ENCODE peak calls at places on chromosome 19, in nine cellular contexts. U is cardiac fibroblast, W is RWPE1, X is fibroblast of lung, P is neural progenitor cell, L is NB4, F is OCI-LY7, H is tibial artery, G is lung. Q is an unnamed sample.

GRCh38 chr19:49473868-49474544 is at the start of gene FLT3LG:
- DNase-seq in U (peak; percentile 77), X (peak; percentile 78), H (peak; percentile 74), L (peak; percentile 86), W (peak; percentile 81), P (peak; percentile 69), F (peak; percentile 87), G (peak; percentile 77), Q (peak; percentile 77)

GRCh38 chr19:15926484-15926883 is 7.8 kb downstream of the CYP4F11 start:
- DNase-seq in U (no peak), L (no peak), F (no peak), P (no peak), X (no peak), W (no peak), G (no peak), H (no peak), Q (no peak)

GRCh38 chr19:19113040-19113541 is 25.2 kb downstream of the TMEM161A start:
- DNase-seq in G (no peak), P (peak; percentile 64), H (no peak), X (peak; percentile 43), F (peak; percentile 21), W (no peak), L (peak; percentile 80), U (peak; percentile 50), Q (peak; percentile 30)

GRCh38 chr19:4375164-4375619 is 25.2 kb downstream of the SH3GL1 start:
- DNase-seq in W (peak; percentile 72), U (no peak), F (no peak), L (no peak), P (no peak), G (peak; percentile 71), H (no peak), X (no peak), Q (no peak)

GRCh38 chr19:42081584-42082258 is 5.8 kb downstream of the ZNF574 start:
- DNase-seq in H (no peak), X (peak; percentile 52), G (no peak), W (peak; percentile 27), P (no peak), U (peak; percentile 64), L (peak; percentile 45), F (peak; percentile 68), Q (peak; percentile 56)

GRCh38 chr19:10422846-10423245 is 2.5 kb downstream of the PDE4A start:
- DNase-seq in U (no peak), F (no peak), H (no peak), L (peak; percentile 40), G (no peak), X (no peak), P (no peak), W (no peak), Q (no peak)

GRCh38 chr19:16654621-16655020 is 5.3 kb downstream of the SMIM7 start:
- DNase-seq in G (no peak), U (peak; percentile 53), F (no peak), L (no peak), H (no peak), W (no peak), P (no peak), X (no peak), Q (no peak)

GRCh38 chr19:407501-408440 is 1.2 kb downstream of the C2CD4C start:
- DNase-seq in G (no peak), L (no peak), U (no peak), P (no peak), X (no peak), F (no peak), H (no peak), W (no peak), Q (no peak)

GRCh38 chr19:44608391-44608821 is 5.0 kb upstream of the IGSF23 start:
- DNase-seq in X (peak; percentile 50), H (no peak), P (no peak), U (peak; percentile 60), W (no peak), L (no peak), G (no peak), F (no peak), Q (peak; percentile 18)

GRCh38 chr19:48989701-48990291 is 3.3 kb downstream of the GYS1 start:
- DNase-seq in L (no peak), U (no peak), P (no peak), F (no peak), X (no peak), H (no peak), W (no peak), G (no peak), Q (no peak)

GRCh38 chr19:12939908-12940533 is 1.6 kb downstream of the CALR start:
- DNase-seq in X (no peak), H (no peak), P (no peak), L (peak; percentile 45), G (no peak), F (no peak), U (no peak), W (no peak), Q (no peak)

GRCh38 chr19:12939292-12939606 is 840 bp downstream of the CALR start:
- DNase-seq in P (peak; percentile 31), H (no peak), L (peak; percentile 63), F (peak; percentile 66), U (peak; percentile 54), W (no peak), G (no peak), X (peak; percentile 42), Q (peak; percentile 56)

GRCh38 chr19:12938054-12938535 is 314 bp upstream of the CALR start:
- DNase-seq in W (peak; percentile 100), U (peak; percentile 100), L (peak; percentile 99), H (peak; percentile 100), G (peak; percentile 100), X (peak; percentile 99), F (peak; percentile 100), P (peak; percentile 99), Q (peak; percentile 100)

GRCh38 chr19:12937243-12938053 is 961 bp upstream of the CALR start:
- DNase-seq in G (no peak), U (no peak), P (peak; percentile 69), F (peak; percentile 67), W (no peak), L (peak; percentile 99), H (peak; percentile 57), X (no peak), Q (no peak)

DNA sequence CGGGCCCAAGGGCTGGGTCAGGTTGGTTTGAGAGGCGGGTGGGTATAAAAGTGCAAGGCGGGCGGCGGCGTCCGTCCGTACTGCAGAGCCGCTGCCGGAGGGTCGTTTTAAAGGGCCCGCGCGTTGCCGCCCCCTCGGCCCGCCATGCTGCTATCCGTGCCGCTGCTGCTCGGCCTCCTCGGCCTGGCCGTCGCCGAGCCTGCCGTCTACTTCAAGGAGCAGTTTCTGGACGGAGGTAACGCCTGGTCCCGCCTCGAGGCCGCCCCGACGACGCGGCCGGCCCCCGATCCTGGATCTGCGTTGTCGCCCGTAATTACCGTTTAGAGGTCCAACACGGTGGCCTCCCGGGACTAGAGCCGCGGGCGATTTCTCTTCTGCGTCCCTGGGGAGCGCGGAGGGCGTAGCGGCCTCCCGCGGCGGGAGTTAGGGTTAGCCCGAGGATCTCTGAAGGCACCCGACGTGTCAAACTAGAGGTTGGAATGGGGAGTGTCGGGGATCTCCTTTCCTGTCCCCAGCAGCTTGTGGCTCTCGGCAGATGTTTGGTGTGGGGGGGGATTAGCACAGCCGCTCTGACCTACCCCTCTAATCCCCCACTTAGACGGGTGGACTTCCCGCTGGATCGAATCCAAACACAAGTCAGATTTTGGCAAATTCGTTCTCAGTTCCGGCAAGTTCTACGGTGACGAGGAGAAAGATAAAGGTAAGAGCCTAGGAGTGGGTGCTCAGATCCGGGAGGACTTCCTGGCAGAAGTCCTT is at the start of gene CALR:
- DNase-seq in G (no peak), P (peak; percentile 64), U (peak; percentile 47), L (peak; percentile 67), H (no peak), W (no peak), X (peak; percentile 43), F (peak; percentile 62), Q (peak; percentile 37)
- TF ChIP-seq CTCF in G (no peak), P (peak; percentile 19), U (peak; percentile 11), L (no peak), H (peak; percentile 49), W (no peak), X (no peak), F (peak; percentile 25), Q (peak; percentile 34)

GRCh38 chr19:35143231-35143715 is at the start of gene FXYD7:
- DNase-seq in U (no peak), X (no peak), L (no peak), P (peak; percentile 69), F (no peak), G (no peak), H (no peak), W (no peak), Q (no peak)
- TF ChIP-seq CTCF in U (no peak), X (no peak), L (no peak), P (no peak), F (no peak), G (no peak), H (no peak), W (peak; percentile 16), Q (no peak)

DNA sequence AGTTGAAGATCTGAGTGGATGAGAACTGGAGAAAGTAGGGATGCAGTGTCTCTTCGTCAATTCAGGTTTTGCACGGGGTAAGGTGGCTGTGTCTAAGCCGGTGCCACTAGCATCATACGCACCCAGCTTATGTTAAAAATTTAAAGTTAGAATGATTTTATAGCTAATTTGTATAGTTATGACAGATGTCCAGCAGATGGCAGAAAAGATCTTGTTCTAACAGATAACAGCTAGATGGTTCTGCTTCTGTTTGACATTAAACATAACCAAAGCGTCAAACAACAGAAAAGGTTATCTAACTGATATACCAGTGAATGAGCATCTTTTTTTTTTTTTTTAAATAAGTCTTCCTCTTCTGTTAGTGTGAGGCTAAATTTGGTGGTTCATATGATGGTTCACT is 18.8 kb upstream of the EDDM13 start:
- DNase-seq in U (peak; percentile 78), G (no peak), P (peak; percentile 56), X (peak; percentile 74), L (peak; percentile 64), F (peak; percentile 69), H (no peak), W (peak; percentile 51), Q (peak; percentile 71)
- TF ChIP-seq CTCF in U (peak; percentile 27), G (peak; percentile 40), P (peak; percentile 46), X (no peak), L (peak; percentile 14), F (peak; percentile 74), H (peak; percentile 39), W (peak; percentile 29), Q (peak; percentile 39)

GRCh38 chr19:50794074-50794777 is 4.0 kb downstream of the ACP4 start:
- DNase-seq in G (no peak), L (peak; percentile 72), X (no peak), W (no peak), F (peak; percentile 62), H (no peak), P (no peak), U (peak; percentile 20), Q (no peak)
- TF ChIP-seq CTCF in G (no peak), L (peak; percentile 1), X (no peak), W (no peak), F (peak; percentile 2), H (no peak), P (no peak), U (peak; percentile 8), Q (no peak)

GRCh38 chr19:29712744-29713516 is 2.1 kb downstream of the C19orf12 start:
- DNase-seq in L (no peak), F (no peak), W (no peak), G (no peak), P (no peak), X (no peak), H (no peak), U (no peak), Q (no peak)
- TF ChIP-seq CTCF in L (no peak), F (no peak), W (no peak), G (no peak), P (no peak), X (no peak), H (no peak), U (no peak), Q (no peak)

Q was measured in fibroblast of the aortic adventitia.